ENCODE peak calls at places on chromosomes 7 and 10, in ten cellular contexts. M is dorsolateral prefrontal cortex; W is kidney; A is psoas muscle; T is naive thymus-derived CD4-positive, alpha-beta T cell; B is HCT116; E is PC-9; Y is sigmoid colon; D is body of pancreas; P is ovary. H is an unnamed sample.

GRCh38 chr7:73599151-73599882 is 20.9 kb upstream of the TBL2 start:
- DNase-seq in T (no peak), Y (no peak), M (no peak), W (no peak), D (no peak), E (no peak), B (no peak), A (no peak), P (no peak), H (no peak)

GRCh38 chr10:78551184-78552005 is 517.4 kb upstream of the ZMIZ1 start:
- DNase-seq in Y (no peak), W (no peak), A (no peak), D (no peak), P (no peak), T (no peak), M (no peak), B (no peak), E (no peak), H (no peak)

GRCh38 chr7:36809510-36809909 is 85.2 kb upstream of the AOAH start:
- DNase-seq in E (no peak), A (no peak), T (no peak), B (no peak), W (no peak), D (no peak), M (no peak), Y (no peak), P (no peak), H (no peak)

GRCh38 chr7:82549616-82550285 is 106.2 kb upstream of the CACNA2D1 start:
- DNase-seq in T (no peak), B (no peak), W (no peak), P (no peak), D (no peak), M (no peak), A (no peak), E (no peak), Y (no peak), H (no peak)

GRCh38 chr7:96238976-96239766 is 82.7 kb downstream of the SLC25A13 start:
- DNase-seq in M (no peak), Y (no peak), T (no peak), E (no peak), B (no peak), W (no peak), P (no peak), D (no peak), A (no peak), H (no peak)

GRCh38 chr10:106573106-106573505 is 591.4 kb downstream of the SORCS1 start:
- DNase-seq in T (no peak), W (no peak), M (no peak), E (peak; percentile 35), P (no peak), Y (no peak), B (no peak), D (no peak), A (no peak), H (no peak)

GRCh38 chr7:40447345-40447744 is 312.5 kb downstream of the SUGCT start:
- DNase-seq in Y (no peak), E (no peak), P (no peak), M (no peak), B (no peak), W (no peak), D (no peak), A (no peak), T (no peak), H (no peak)

GRCh38 chr10:8511026-8511425 is 456.5 kb downstream of the GATA3 start:
- DNase-seq in M (no peak), T (no peak), E (no peak), B (no peak), W (no peak), Y (no peak), D (no peak), P (no peak), A (no peak), H (no peak)

GRCh38 chr10:131168238-131168875 is 143.2 kb downstream of the TCERG1L start:
- DNase-seq in W (no peak), Y (peak; percentile 62), B (no peak), P (no peak), T (no peak), E (no peak), A (no peak), M (no peak), D (no peak), H (no peak)

GRCh38 chr7:143299840-143300239 is 11.7 kb downstream of the CASP2 start:
- DNase-seq in D (peak; percentile 54), T (peak; percentile 69), M (no peak), Y (no peak), W (no peak), A (no peak), E (no peak), B (peak; percentile 23), P (no peak), H (peak; percentile 67)

GRCh38 chr10:58023341-58024073 is 244.2 kb downstream of the IPMK start:
- DNase-seq in B (no peak), Y (no peak), T (no peak), E (peak; percentile 71), A (no peak), M (no peak), P (no peak), D (no peak), W (no peak), H (no peak)

GRCh38 chr7:123961731-123962130 is 36.7 kb downstream of the SPAM1 start:
- DNase-seq in T (no peak), P (no peak), W (no peak), D (no peak), A (no peak), Y (no peak), M (no peak), E (no peak), B (no peak), H (no peak)

GRCh38 chr7:94028768-94029167 is 24.6 kb upstream of the BET1 start:
- DNase-seq in P (no peak), W (no peak), D (no peak), T (no peak), A (no peak), B (no peak), M (no peak), E (no peak), Y (no peak), H (no peak)

DNA sequence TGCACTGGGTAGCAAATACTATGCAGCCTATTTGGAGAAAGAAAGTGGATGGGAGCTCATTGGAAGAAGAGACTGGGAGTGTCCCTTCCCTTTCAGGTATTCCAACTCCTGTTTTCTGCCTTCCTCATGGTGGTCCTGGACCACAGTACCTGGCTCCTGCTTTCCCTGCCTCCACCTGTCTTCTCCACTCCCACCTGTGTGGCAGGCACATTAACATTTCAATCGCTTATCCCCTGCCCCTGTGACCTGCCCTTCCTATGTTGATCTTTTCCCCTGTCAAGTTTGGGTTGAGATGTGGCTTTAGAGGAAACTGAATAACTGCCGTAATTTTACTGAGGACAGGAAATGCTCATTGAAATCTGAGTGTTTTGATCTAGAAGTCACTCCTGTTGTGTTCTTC is 415.8 kb upstream of the PODXL start:
- DNase-seq in M (no peak), B (no peak), W (no peak), T (no peak), D (no peak), A (no peak), Y (no peak), E (no peak), P (no peak), H (no peak)
- H3K27ac ChIP-seq in M (no peak overlapping the region), B (no peak overlapping the region), W (no peak overlapping the region), T (no peak overlapping the region), D (no peak overlapping the region), A (no peak overlapping the region), Y (no peak overlapping the region), E (no peak overlapping the region), P (no peak overlapping the region), H (no peak overlapping the region)

GRCh38 chr7:26196305-26196704 is 4.2 kb downstream of the HNRNPA2B1 start:
- DNase-seq in W (no peak), Y (no peak), M (no peak), B (no peak), D (no peak), P (no peak), T (no peak), E (no peak), A (no peak), H (no peak)

GRCh38 chr7:26195182-26195581 is 5.4 kb downstream of the HNRNPA2B1 start:
- DNase-seq in W (no peak), B (no peak), A (no peak), E (no peak), P (no peak), M (no peak), D (no peak), T (no peak), Y (no peak), H (no peak)

GRCh38 chr7:26197153-26198115 is 3.1 kb downstream of the HNRNPA2B1 start:
- DNase-seq in T (no peak), B (no peak), A (no peak), D (no peak), M (no peak), Y (no peak), W (no peak), E (no peak), P (no peak), H (no peak)

GRCh38 chr7:26193432-26194206 is 6.9 kb downstream of the HNRNPA2B1 start:
- DNase-seq in P (no peak), B (no peak), E (no peak), Y (no peak), A (no peak), T (no peak), W (no peak), M (no peak), D (no peak), H (no peak)

GRCh38 chr7:26195867-26196266 is 4.7 kb downstream of the HNRNPA2B1 start:
- DNase-seq in A (no peak), T (no peak), Y (no peak), M (no peak), D (no peak), B (no peak), W (no peak), E (no peak), P (no peak), H (no peak)
- H3K4me3 ChIP-seq in A (peak overlapping the region; percentile 90), T (peak overlapping the region; percentile 17), Y (no peak overlapping the region), M (no peak overlapping the region), D (no peak overlapping the region), B (no peak overlapping the region), W (peak overlapping the region; percentile 19), E (no peak overlapping the region), P (no peak overlapping the region), H (no peak overlapping the region)

DNA sequence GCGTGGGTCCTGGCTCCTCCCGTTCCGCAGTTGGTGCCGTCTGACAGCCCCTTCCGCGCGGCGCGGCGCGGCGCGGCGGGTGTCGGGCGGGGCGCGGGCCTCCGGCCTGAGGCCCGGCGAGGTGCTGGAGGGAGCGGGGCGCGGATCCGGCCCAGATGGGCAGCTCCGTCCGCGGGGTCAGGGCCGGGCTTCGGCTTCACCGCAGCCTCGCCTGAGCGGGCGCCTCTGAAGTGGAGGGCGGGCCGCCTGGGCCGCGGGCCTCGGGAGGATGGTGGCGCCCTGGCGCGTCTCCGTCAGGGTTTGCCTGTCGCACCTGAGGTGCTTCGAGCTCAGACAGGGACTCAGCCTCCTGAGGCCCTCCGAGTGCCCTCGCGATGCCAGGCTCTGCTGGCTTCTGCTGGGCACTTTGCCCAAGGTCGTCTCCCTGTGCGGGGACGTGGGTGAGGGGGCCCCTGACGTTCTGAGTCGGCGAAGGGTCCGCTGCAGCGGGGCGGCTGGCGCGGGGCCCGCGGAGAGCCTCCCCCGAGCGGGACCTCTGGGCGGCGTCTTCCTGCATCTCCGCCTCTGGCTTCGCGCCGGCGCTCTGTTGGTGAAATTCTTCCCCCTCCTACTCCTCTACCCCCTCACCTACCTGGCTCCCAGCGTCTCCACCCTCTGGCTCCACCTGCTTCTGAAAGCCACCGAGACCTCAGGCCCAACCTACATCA is 471 bp downstream of the ADCK2 start:
- DNase-seq in P (peak; percentile 71), E (peak; percentile 56), D (peak; percentile 63), B (no peak), Y (peak; percentile 70), A (peak; percentile 73), M (no peak), W (peak; percentile 91), T (peak; percentile 76), H (peak; percentile 28)
- H3K27ac ChIP-seq in P (peak overlapping the region; percentile 93), E (peak overlapping the region; percentile 26), D (peak overlapping the region; percentile 88), B (peak overlapping the region; percentile 87), Y (peak overlapping the region; percentile 80), A (peak overlapping the region; percentile 77), M (peak overlapping the region; percentile 90), W (peak overlapping the region; percentile 74), T (peak overlapping the region; percentile 91), H (no peak overlapping the region)

GRCh38 chr10:60944159-60944909 is at the start of gene RHOBTB1:
- DNase-seq in E (peak; percentile 62), M (peak; percentile 77), W (peak; percentile 93), P (peak; percentile 77), B (no peak), D (peak; percentile 83), T (peak; percentile 24), Y (peak; percentile 91), A (peak; percentile 91), H (peak; percentile 84)
- H3K4me3 ChIP-seq in E (peak within 1 kb of the TSS; percentile 95), M (peak within 1 kb of the TSS; percentile 91), W (peak within 1 kb of the TSS; percentile 92), P (peak within 1 kb of the TSS; percentile 85), B (peak within 1 kb of the TSS; percentile 51), D (peak within 1 kb of the TSS; percentile 57), T (peak within 1 kb of the TSS; percentile 22), Y (peak within 1 kb of the TSS; percentile 72), A (peak within 1 kb of the TSS; percentile 90), H (peak within 1 kb of the TSS; percentile 88)